ENCODE peak calls at places on chromosomes 2 and 18, in seven cellular contexts. N is osteoblast, U is transverse colon, M is cardiac muscle cell, O is tibial artery, Y is PC-9, X is lower lobe of right lung. P is an unnamed sample.

GRCh38 chr18:79486356-79487197 is 90.8 kb downstream of the NFATC1 start:
- DNase-seq in O (no peak), U (no peak), N (no peak), Y (no peak), M (no peak), X (peak; percentile 41), P (peak; percentile 25)

GRCh38 chr2:46146866-46147502 is 150.2 kb upstream of the EPAS1 start:
- DNase-seq in X (no peak), Y (peak; percentile 49), O (no peak), U (no peak), M (no peak), N (no peak), P (no peak)

GRCh38 chr2:85369500-85369899 is 14.9 kb downstream of the ELMOD3 start:
- DNase-seq in U (peak; percentile 39), Y (no peak), X (no peak), N (no peak), M (no peak), O (no peak), P (no peak)

GRCh38 chr2:203893386-203893785 is 25.8 kb downstream of the CTLA4 start:
- DNase-seq in U (no peak), N (peak; percentile 8), M (peak; percentile 51), Y (no peak), O (no peak), X (no peak), P (peak; percentile 32)

GRCh38 chr18:905948-906415 is 1.3 kb downstream of the ADCYAP1 start:
- DNase-seq in N (peak; percentile 86), M (no peak), U (no peak), X (no peak), Y (no peak), O (no peak), P (no peak)

GRCh38 chr2:22900674-22901073 is 484.3 kb upstream of the KLHL29 start:
- DNase-seq in M (no peak), U (no peak), X (no peak), Y (no peak), N (no peak), O (no peak), P (no peak)

GRCh38 chr2:109178974-109179373 is 50.0 kb downstream of the SH3RF3 start:
- DNase-seq in Y (no peak), X (no peak), M (no peak), N (no peak), O (no peak), U (no peak), P (no peak)

GRCh38 chr18:74532511-74533025 is 1.7 kb upstream of the CNDP1 start:
- DNase-seq in X (no peak), U (no peak), Y (no peak), N (no peak), O (no peak), M (no peak), P (no peak)

GRCh38 chr2:69694894-69695849 is 46.8 kb upstream of the ANXA4 start:
- DNase-seq in O (no peak), Y (peak; percentile 94), N (no peak), U (no peak), M (peak; percentile 72), X (no peak), P (no peak)

GRCh38 chr2:28419003-28419704 is 26.5 kb downstream of the FOSL2 start:
- DNase-seq in Y (no peak), O (no peak), X (no peak), U (peak; percentile 4), N (no peak), M (no peak), P (no peak)

GRCh38 chr2:2577366-2577765 is 246.3 kb upstream of the MYT1L start:
- DNase-seq in X (no peak), O (no peak), Y (no peak), U (no peak), M (no peak), N (no peak), P (no peak)

GRCh38 chr18:10045296-10045891 is 131.6 kb downstream of the VAPA start:
- DNase-seq in M (no peak), U (no peak), Y (no peak), X (no peak), N (no peak), O (no peak), P (no peak)

GRCh38 chr2:227881866-227882517 is 10.6 kb downstream of the DAW1 start:
- DNase-seq in M (no peak), N (peak; percentile 22), Y (no peak), O (no peak), X (no peak), U (no peak), P (no peak)

GRCh38 chr2:13597176-13597575 is 880.4 kb downstream of the TRIB2 start:
- DNase-seq in O (no peak), U (no peak), M (no peak), X (no peak), Y (no peak), N (no peak), P (no peak)

GRCh38 chr18:9735238-9735637 is 27.1 kb downstream of the RAB31 start:
- DNase-seq in O (no peak), X (no peak), M (no peak), N (no peak), Y (no peak), U (no peak), P (no peak)

GRCh38 chr2:109238580-109238979 is 109.6 kb downstream of the SH3RF3 start:
- DNase-seq in M (peak; percentile 97), X (peak; percentile 89), N (no peak), O (peak; percentile 85), U (peak; percentile 47), Y (peak; percentile 83), P (peak; percentile 60)

GRCh38 chr2:63755980-63756379 is 85.7 kb upstream of the UGP2 start:
- DNase-seq in Y (peak; percentile 68), U (no peak), O (no peak), X (no peak), N (peak; percentile 81), M (no peak), P (no peak)

GRCh38 chr2:128381001-128381938 is 62.6 kb upstream of the HS6ST1 start:
- DNase-seq in M (peak; percentile 25), Y (no peak), O (peak; percentile 15), X (peak; percentile 54), N (peak; percentile 89), U (peak; percentile 5), P (no peak)

GRCh38 chr18:55439036-55439435 is 149.0 kb downstream of the TCF4 start:
- DNase-seq in U (no peak), N (no peak), Y (no peak), X (no peak), M (no peak), O (no peak), P (no peak)

GRCh38 chr18:55440988-55441387 is 147.0 kb downstream of the TCF4 start:
- DNase-seq in U (no peak), O (no peak), Y (no peak), M (no peak), X (no peak), N (no peak), P (no peak)

GRCh38 chr18:55446996-55447671 is 140.9 kb downstream of the TCF4 start:
- DNase-seq in U (no peak), N (no peak), M (no peak), O (no peak), Y (no peak), X (no peak), P (no peak)

GRCh38 chr18:55444496-55444895 is 143.5 kb downstream of the TCF4 start:
- DNase-seq in U (no peak), M (peak; percentile 27), X (no peak), Y (no peak), N (peak; percentile 64), O (no peak), P (no peak)

DNA sequence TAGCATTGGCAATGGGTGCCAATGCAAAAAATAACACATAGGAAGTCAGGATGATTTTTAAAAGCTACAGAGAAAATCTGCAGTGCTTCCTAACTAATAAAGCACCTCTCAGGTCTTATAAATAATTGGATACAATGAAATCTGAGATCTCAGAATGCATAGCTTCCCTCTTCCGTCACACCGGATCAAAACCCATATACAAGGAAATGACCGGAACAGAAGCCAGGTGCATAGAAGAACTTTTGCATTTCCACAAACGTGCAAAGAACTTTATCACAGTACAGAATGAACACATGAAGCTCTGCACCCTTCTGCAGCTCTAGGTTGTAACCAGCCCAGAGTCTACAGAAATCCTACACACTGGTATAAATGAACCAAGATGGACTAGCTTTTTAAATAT is 145.4 kb downstream of the TCF4 start:
- DNase-seq in X (no peak), N (no peak), O (no peak), Y (no peak), M (no peak), U (no peak), P (no peak)
- H3K4me3 ChIP-seq in X (no peak overlapping the region), N (no peak overlapping the region), O (no peak overlapping the region), Y (no peak overlapping the region), M (no peak overlapping the region), U (no peak overlapping the region), P (no peak overlapping the region)

GRCh38 chr2:182915369-182916326 is 49.2 kb upstream of the FRZB start:
- DNase-seq in N (peak; percentile 85), Y (peak; percentile 83), U (no peak), X (no peak), M (peak; percentile 29), O (no peak), P (peak; percentile 25)
- H3K4me3 ChIP-seq in N (no peak overlapping the region), Y (no peak overlapping the region), U (no peak overlapping the region), X (no peak overlapping the region), M (no peak overlapping the region), O (no peak overlapping the region), P (no peak overlapping the region)

DNA sequence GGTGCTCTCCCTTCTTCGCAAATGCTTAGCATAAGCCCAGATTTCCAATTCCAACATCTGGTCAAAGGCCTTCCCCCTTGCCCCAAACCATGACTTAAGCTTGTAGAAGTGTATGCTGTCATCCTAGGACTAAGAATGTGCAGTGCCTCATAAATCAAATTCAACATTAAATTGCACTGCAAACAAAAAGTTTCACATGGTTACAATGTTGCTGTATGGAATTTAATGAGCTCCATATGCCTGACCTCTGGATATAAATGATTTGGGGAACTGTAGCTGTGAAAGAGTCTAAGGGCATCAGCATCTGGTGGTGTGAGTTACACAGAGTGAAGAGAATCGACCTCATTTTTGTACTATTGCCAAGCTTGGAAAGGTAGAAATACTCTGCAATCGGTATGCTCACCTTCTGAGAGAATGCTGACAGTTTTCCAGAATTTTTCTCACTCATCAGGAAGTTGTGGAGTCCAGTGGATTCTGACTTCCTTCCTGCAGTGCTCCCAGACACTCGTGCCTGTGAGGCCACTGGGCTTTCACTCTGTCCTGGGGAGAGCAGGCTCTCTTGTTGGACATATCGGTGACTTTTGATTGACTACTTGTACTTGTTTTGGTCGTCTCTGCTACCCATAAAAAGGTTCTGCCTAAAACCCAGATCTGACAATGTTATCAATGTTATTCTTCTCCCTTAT is 40.7 kb downstream of the FASTKD2 start:
- DNase-seq in X (no peak), N (no peak), M (no peak), Y (no peak), U (no peak), O (no peak), P (no peak)
- H3K4me3 ChIP-seq in X (no peak overlapping the region), N (no peak overlapping the region), M (no peak overlapping the region), Y (no peak overlapping the region), U (no peak overlapping the region), O (no peak overlapping the region), P (no peak overlapping the region)

DNA sequence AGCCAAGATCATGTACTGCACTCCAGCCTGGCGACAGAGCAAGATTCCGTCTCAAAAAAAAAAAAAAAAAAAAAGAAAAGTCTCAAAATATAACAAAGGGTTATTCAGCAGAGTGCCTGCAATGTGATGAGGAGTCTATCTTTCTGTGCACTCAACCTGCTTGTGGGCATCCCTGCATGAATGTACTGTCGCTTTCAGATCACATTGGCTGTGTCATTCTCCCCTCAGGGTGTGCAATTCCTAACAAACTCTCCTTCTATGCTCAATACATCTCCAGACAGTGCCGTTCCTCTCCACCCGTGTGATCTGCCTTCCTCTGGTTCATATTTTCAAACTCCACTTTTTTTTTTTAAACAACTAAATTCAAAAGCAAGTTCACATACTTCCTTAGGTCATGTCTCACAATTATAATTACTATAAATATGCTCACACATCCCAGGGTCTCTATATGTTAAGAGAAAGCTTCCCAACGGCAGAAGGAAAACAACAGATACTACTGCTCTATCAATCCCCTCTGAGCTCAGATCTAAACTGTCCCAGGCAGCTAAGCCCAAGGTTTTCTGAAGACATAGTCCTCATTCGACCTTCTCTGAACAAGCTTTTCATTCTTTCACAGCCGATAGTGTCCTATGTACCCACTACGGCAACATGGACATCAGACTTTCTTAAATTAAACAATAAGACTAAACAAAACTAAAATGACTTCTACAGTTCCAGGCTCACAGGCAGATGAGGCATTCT is 35.2 kb downstream of the PTMA start:
- DNase-seq in X (no peak), O (no peak), N (peak; percentile 61), U (no peak), Y (no peak), M (no peak), P (no peak)
- H3K4me3 ChIP-seq in X (no peak overlapping the region), O (no peak overlapping the region), N (no peak overlapping the region), U (no peak overlapping the region), Y (no peak overlapping the region), M (no peak overlapping the region), P (no peak overlapping the region)

P was measured in heart left ventricle.